ENCODE peak calls at places on chromosomes 5 and 9, in nine cellular contexts. H, J, P, U, W, Y, O, T and G are unnamed samples.

GRCh38 chr9:27460225-27461023 is 63.7 kb upstream of the IFNK start:
- DNase-seq in H (no peak), J (no peak), P (no peak), U (no peak), W (no peak), Y (no peak), O (no peak), T (peak), G (peak)

GRCh38 chr9:120891255-120891954 is 14.4 kb upstream of the PHF19 start:
- DNase-seq in H (no peak), J (peak), P (no peak), U (no peak), W (no peak), Y (no peak), O (no peak), T (peak), G (no peak)

GRCh38 chr5:149133795-149134777 is 7.2 kb upstream of the ABLIM3 start:
- DNase-seq in H (peak), J (no peak), P (no peak), U (peak), W (no peak), Y (peak), O (peak), T (no peak), G (no peak)

GRCh38 chr9:17810728-17811634 is 232.1 kb downstream of the SH3GL2 start:
- DNase-seq in H (peak), J (no peak), P (peak), U (peak), W (peak), Y (peak), O (peak), T (peak), G (peak)

GRCh38 chr5:122076023-122076422 is 2.0 kb downstream of the LOX start:
- DNase-seq in H (no peak), J (no peak), P (no peak), U (no peak), W (no peak), Y (peak), O (peak), T (no peak), G (no peak)

GRCh38 chr9:118331622-118332045 is 627.4 kb downstream of the TLR4 start:
- DNase-seq in H (peak), J (no peak), P (no peak), U (peak), W (no peak), Y (peak), O (peak), T (no peak), G (no peak)

GRCh38 chr9:75803130-75803529 is 87.3 kb upstream of the PCSK5 start:
- DNase-seq in H (no peak), J (no peak), P (no peak), U (peak), W (no peak), Y (peak), O (peak), T (no peak), G (no peak)

GRCh38 chr5:37501152-37501551 is 122.0 kb downstream of the WDR70 start:
- DNase-seq in H (no peak), J (no peak), P (no peak), U (no peak), W (no peak), Y (no peak), O (peak), T (no peak), G (no peak)

GRCh38 chr5:159965031-159965837 is 43.7 kb upstream of the TTC1 start:
- DNase-seq in H (no peak), J (no peak), P (peak), U (peak), W (peak), Y (peak), O (peak), T (peak), G (no peak)

GRCh38 chr5:135891804-135892203 is 3.8 kb downstream of the IL9 start:
- DNase-seq in H (no peak), J (no peak), P (no peak), U (no peak), W (peak), Y (no peak), O (no peak), T (no peak), G (no peak)

GRCh38 chr5:9513825-9514224 is 32.0 kb downstream of the SEMA5A start:
- DNase-seq in H (no peak), J (no peak), P (no peak), U (no peak), W (peak), Y (peak), O (no peak), T (no peak), G (no peak)

GRCh38 chr5:9196403-9197224 is 349.3 kb downstream of the SEMA5A start:
- DNase-seq in H (peak), J (no peak), P (no peak), U (no peak), W (no peak), Y (no peak), O (peak), T (no peak), G (no peak)

GRCh38 chr9:98248737-98249474 is 6.5 kb downstream of the TBC1D2 start:
- DNase-seq in H (no peak), J (no peak), P (peak), U (peak), W (no peak), Y (peak), O (peak), T (no peak), G (no peak)

GRCh38 chr5:132053483-132053882 is 7.0 kb upstream of the IL3 start:
- DNase-seq in H (no peak), J (no peak), P (no peak), U (no peak), W (no peak), Y (no peak), O (no peak), T (no peak), G (no peak)

GRCh38 chr5:65926893-65927292 is 518 bp downstream of the ERBIN start:
- DNase-seq in H (no peak), J (no peak), P (no peak), U (no peak), W (peak), Y (peak), O (no peak), T (no peak), G (no peak)

GRCh38 chr5:154042751-154043150 is 4.0 kb downstream of the MFAP3 start:
- DNase-seq in H (no peak), J (no peak), P (no peak), U (no peak), W (no peak), Y (no peak), O (no peak), T (no peak), G (no peak)

GRCh38 chr9:137461316-137461662 is 2.2 kb upstream of the NSMF start:
- DNase-seq in H (no peak), J (no peak), P (no peak), U (no peak), W (no peak), Y (no peak), O (no peak), T (no peak), G (no peak)

GRCh38 chr5:179974946-179975712 is 67.4 kb upstream of the TBC1D9B start:
- DNase-seq in H (peak), J (no peak), P (peak), U (no peak), W (peak), Y (peak), O (no peak), T (peak), G (peak)

GRCh38 chr5:135214897-135215616 is 181.0 kb upstream of the PITX1 start:
- DNase-seq in H (no peak), J (no peak), P (no peak), U (no peak), W (no peak), Y (no peak), O (no peak), T (no peak), G (no peak)

GRCh38 chr5:73912755-73913365 is 286.9 kb downstream of the ARHGEF28 start:
- DNase-seq in H (no peak), J (no peak), P (no peak), U (no peak), W (no peak), Y (no peak), O (peak), T (no peak), G (no peak)

GRCh38 chr5:132080595-132080994 is 7.0 kb downstream of the CSF2 start:
- DNase-seq in H (no peak), J (no peak), P (no peak), U (no peak), W (no peak), Y (no peak), O (no peak), T (no peak), G (no peak)

GRCh38 chr5:67879619-67880357 is 335.8 kb upstream of the PIK3R1 start:
- DNase-seq in H (no peak), J (no peak), P (no peak), U (peak), W (peak), Y (no peak), O (peak), T (no peak), G (no peak)

GRCh38 chr9:127452481-127453092 is 1.3 kb downstream of the LRSAM1 start:
- DNase-seq in H (no peak), J (no peak), P (no peak), U (no peak), W (no peak), Y (peak), O (peak), T (no peak), G (no peak)

GRCh38 chr9:120890415-120891254 is 13.6 kb upstream of the PHF19 start:
- DNase-seq in H (no peak), J (no peak), P (no peak), U (no peak), W (no peak), Y (no peak), O (no peak), T (no peak), G (no peak)

GRCh38 chr9:89013660-89014059 is 22.4 kb downstream of the S1PR3 start:
- DNase-seq in H (no peak), J (no peak), P (no peak), U (no peak), W (no peak), Y (no peak), O (no peak), T (no peak), G (no peak)

GRCh38 chr9:110135858-110136257 is 72.1 kb downstream of the C9orf152 start:
- DNase-seq in H (no peak), J (no peak), P (no peak), U (no peak), W (no peak), Y (no peak), O (no peak), T (no peak), G (no peak)

GRCh38 chr5:98144710-98145109 is 628.8 kb upstream of the RGMB start:
- DNase-seq in H (no peak), J (no peak), P (no peak), U (no peak), W (no peak), Y (no peak), O (no peak), T (no peak), G (no peak)

GRCh38 chr9:110623462-110624025 is 44.0 kb upstream of the SVEP1 start:
- DNase-seq in H (peak), J (no peak), P (peak), U (peak), W (peak), Y (peak), O (peak), T (peak), G (peak)

GRCh38 chr5:139232161-139232724 is 34.1 kb upstream of the SIL1 start:
- DNase-seq in H (no peak), J (no peak), P (no peak), U (no peak), W (peak), Y (no peak), O (no peak), T (no peak), G (no peak)

GRCh38 chr5:97534166-97534565 is 351.1 kb upstream of the RIOK2 start:
- DNase-seq in H (peak), J (no peak), P (no peak), U (peak), W (peak), Y (peak), O (peak), T (peak), G (no peak)

GRCh38 chr9:134721344-134721743 is 79.7 kb downstream of the COL5A1 start:
- DNase-seq in H (no peak), J (no peak), P (no peak), U (no peak), W (no peak), Y (no peak), O (no peak), T (no peak), G (no peak)

GRCh38 chr9:97704851-97705250 is 7.7 kb upstream of the XPA start:
- DNase-seq in H (no peak), J (no peak), P (no peak), U (no peak), W (no peak), Y (no peak), O (no peak), T (no peak), G (no peak)